ENCODE peak calls at places on chromosomes 4 and X, in nine cellular contexts. Y, C, P, M, B, T, G, D and N are unnamed samples.
A peak's percentile ranks its signal among the peaks of the same experiment; 100 is the strongest.

GRCh38 chr4:84433603-84434232 is 65.4 kb downstream of the NKX6-1 start:
- DNase-seq in Y (no peak), C (no peak), P (no peak), M (no peak), B (no peak), T (no peak), G (no peak), D (no peak), N (no peak)

GRCh38 chrX:150502979-150503897 is 65.2 kb upstream of the MTM1 start:
- DNase-seq in Y (no peak), C (no peak), P (no peak), M (no peak), B (no peak), T (no peak), G (no peak), D (no peak), N (no peak)

GRCh38 chr4:151014521-151015457 is at the start of gene LRBA:
- DNase-seq in Y (peak; percentile 89), C (peak; percentile 78), P (peak; percentile 91), M (no peak), B (peak; percentile 95), T (peak; percentile 60), G (peak; percentile 45), D (peak; percentile 26), N (no peak)

GRCh38 chr4:183989931-183990330 is 84.8 kb downstream of the STOX2 start:
- DNase-seq in Y (no peak), C (no peak), P (no peak), M (no peak), B (no peak), T (no peak), G (no peak), D (no peak), N (no peak)

GRCh38 chrX:53048169-53049126 is at the start of gene GPR173:
- DNase-seq in Y (peak; percentile 3), C (peak; percentile 64), P (no peak), M (no peak), B (peak; percentile 84), T (peak; percentile 60), G (peak; percentile 81), D (peak; percentile 62), N (no peak)

GRCh38 chrX:96002401-96002800 is 682.2 kb upstream of the DIAPH2 start:
- DNase-seq in Y (no peak), C (no peak), P (no peak), M (no peak), B (no peak), T (no peak), G (no peak), D (no peak), N (no peak)

GRCh38 chr4:14726441-14727405 is 275.6 kb upstream of the CPEB2 start:
- DNase-seq in Y (peak; percentile 96), C (no peak), P (no peak), M (no peak), B (peak; percentile 38), T (no peak), G (peak; percentile 68), D (peak; percentile 60), N (no peak)

GRCh38 chr4:121777625-121778024 is 12.7 kb upstream of the SMIM43 start:
- DNase-seq in Y (no peak), C (no peak), P (no peak), M (no peak), B (no peak), T (no peak), G (peak; percentile 74), D (peak; percentile 71), N (no peak)

GRCh38 chr4:115537387-115537786 is 424.0 kb upstream of the NDST4 start:
- DNase-seq in Y (peak; percentile 34), C (no peak), P (no peak), M (no peak), B (no peak), T (no peak), G (peak; percentile 0), D (no peak), N (no peak)
- TF ChIP-seq CTCF in Y (peak; percentile 6), C (peak; percentile 14), P (no peak), M (no peak), B (no peak), T (no peak), G (no peak), D (no peak), N (no peak)

GRCh38 chr4:108779958-108780357 is 17.1 kb upstream of the ETNPPL start:
- DNase-seq in Y (no peak), C (no peak), P (no peak), M (no peak), B (no peak), T (no peak), G (no peak), D (no peak), N (no peak)
- TF ChIP-seq CTCF in Y (no peak), C (no peak), P (no peak), M (no peak), B (no peak), T (no peak), G (no peak), D (no peak), N (no peak)

DNA sequence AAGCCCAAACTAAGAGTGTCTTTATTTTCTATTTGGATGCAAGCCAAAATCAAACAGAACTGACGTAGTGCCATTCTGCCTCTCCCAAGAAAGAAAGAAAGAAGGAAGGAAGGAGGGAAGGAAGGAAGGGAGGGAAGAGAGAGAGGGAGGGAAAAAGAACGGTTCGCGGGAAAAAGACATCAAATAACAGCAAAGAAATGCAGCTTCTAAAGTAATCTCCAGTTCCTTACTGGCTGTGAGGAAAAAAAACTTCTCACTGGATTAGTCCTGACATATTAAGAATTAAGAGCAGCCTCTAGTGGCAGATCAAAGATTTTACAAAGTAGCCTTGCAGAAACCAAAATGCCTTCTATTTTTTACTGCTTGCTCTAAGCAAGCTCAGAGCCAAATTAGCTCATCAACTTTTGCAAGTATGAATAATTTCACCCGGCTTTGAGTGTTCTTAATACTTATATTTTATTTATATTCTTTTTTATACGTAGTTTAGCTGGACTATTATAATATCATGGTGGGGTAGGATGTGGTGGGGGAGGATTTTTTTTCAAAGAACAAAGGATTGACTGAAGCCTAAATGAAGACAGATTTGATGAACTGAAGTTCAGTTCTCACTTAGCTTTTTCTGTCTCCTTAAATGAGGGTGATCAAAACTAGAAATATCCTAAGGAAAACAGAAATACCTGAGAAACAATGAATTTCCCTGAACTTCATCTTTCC is 36.6 kb downstream of the PITX2 start:
- DNase-seq in Y (peak; percentile 70), C (no peak), P (no peak), M (no peak), B (no peak), T (no peak), G (peak; percentile 73), D (peak; percentile 65), N (peak; percentile 32)
- TF ChIP-seq CTCF in Y (peak; percentile 66), C (peak; percentile 46), P (no peak), M (no peak), B (peak; percentile 66), T (peak; percentile 26), G (peak; percentile 48), D (peak; percentile 72), N (peak; percentile 65)

GRCh38 chr4:180150818-180151217 is 2092.4 kb upstream of the TENM3 start:
- DNase-seq in Y (peak; percentile 24), C (no peak), P (no peak), M (no peak), B (no peak), T (no peak), G (no peak), D (no peak), N (no peak)
- TF ChIP-seq CTCF in Y (peak; percentile 33), C (no peak), P (peak; percentile 22), M (no peak), B (peak; percentile 67), T (no peak), G (no peak), D (peak; percentile 49), N (peak; percentile 52)

DNA sequence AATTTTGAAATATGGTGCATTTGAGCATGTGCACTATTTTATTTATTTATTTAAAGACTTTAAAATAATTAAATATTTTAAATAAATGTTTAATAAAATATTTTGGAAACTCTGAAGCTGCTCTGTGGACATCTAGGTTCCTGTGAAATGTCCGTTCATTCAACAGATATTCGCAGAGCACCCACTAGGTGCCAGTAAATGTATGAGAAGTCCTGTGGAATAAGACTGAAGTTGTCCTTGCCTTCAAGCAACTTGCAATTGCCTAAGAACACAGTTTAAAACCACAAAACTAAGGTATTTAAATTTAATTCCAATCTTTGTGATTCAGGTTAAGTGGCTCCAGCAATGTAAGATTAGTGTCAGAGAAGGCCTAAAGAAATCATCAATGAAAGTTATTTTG is 306.7 kb downstream of the GBA3 start:
- DNase-seq in Y (no peak), C (no peak), P (no peak), M (no peak), B (no peak), T (no peak), G (peak; percentile 40), D (peak; percentile 31), N (no peak)
- TF ChIP-seq CTCF in Y (no peak), C (no peak), P (no peak), M (no peak), B (peak; percentile 25), T (no peak), G (no peak), D (peak; percentile 22), N (peak; percentile 18)

GRCh38 chr4:10461091-10461849 is 4.0 kb upstream of the ZNF518B start:
- DNase-seq in Y (peak; percentile 65), C (peak; percentile 86), P (peak; percentile 76), M (no peak), B (peak; percentile 77), T (peak; percentile 39), G (peak; percentile 53), D (peak; percentile 18), N (no peak)
- TF ChIP-seq CTCF in Y (peak; percentile 42), C (peak; percentile 94), P (peak; percentile 99), M (peak; percentile 100), B (peak; percentile 97), T (peak; percentile 42), G (peak; percentile 57), D (peak; percentile 51), N (peak; percentile 56)

DNA sequence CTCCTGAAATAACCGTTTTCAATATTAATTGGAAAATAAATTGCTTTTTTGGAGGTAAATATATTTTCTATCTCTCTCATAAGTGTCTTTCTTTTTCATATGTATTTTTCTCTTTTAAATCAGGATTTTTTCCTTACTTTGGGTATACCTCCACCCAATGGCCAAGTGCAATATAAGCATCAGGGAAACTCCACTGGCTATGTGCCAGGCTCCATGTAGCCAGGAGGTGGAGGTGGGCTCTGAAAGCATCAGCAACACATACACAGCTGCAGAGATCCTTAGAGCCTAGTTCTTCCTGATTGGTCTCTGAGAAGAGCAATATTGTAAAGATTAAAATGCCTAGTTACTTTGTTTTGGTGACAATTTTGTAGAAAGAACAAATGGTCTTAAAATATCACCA is 3.4 kb downstream of the GABRA2 start:
- DNase-seq in Y (no peak), C (no peak), P (no peak), M (no peak), B (peak; percentile 52), T (no peak), G (no peak), D (no peak), N (no peak)
- TF ChIP-seq CTCF in Y (no peak), C (no peak), P (no peak), M (no peak), B (peak; percentile 63), T (no peak), G (no peak), D (no peak), N (peak; percentile 8)

GRCh38 chrX:140346711-140347110 is 158.2 kb downstream of the SOX3 start:
- DNase-seq in Y (peak; percentile 18), C (no peak), P (no peak), M (no peak), B (no peak), T (no peak), G (peak; percentile 56), D (peak; percentile 41), N (peak; percentile 26)
- TF ChIP-seq CTCF in Y (no peak), C (no peak), P (no peak), M (no peak), B (no peak), T (no peak), G (no peak), D (no peak), N (no peak)

GRCh38 chrX:30141966-30142365 is 73.4 kb upstream of the MAGEB2 start:
- DNase-seq in Y (peak; percentile 36), C (no peak), P (peak; percentile 3), M (no peak), B (no peak), T (no peak), G (peak; percentile 21), D (peak; percentile 9), N (peak; percentile 23)
- TF ChIP-seq CTCF in Y (peak; percentile 25), C (peak; percentile 22), P (no peak), M (no peak), B (peak; percentile 72), T (no peak), G (peak; percentile 33), D (peak; percentile 20), N (peak; percentile 52)